ENCODE peak calls at places on chromosome 12, in six cellular contexts. G, C, M, F, E and B are unnamed samples.
A peak's percentile ranks its signal among the peaks of the same experiment; 100 is the strongest.

GRCh38 chr12:76558684-76559276 is 791 bp downstream of the OSBPL8 start:
- DNase-seq in C (peak; percentile 33), M (peak; percentile 51), G (peak; percentile 87), F (peak; percentile 27), E (peak; percentile 58), B (peak; percentile 89)

GRCh38 chr12:56880416-56881035 is 53.7 kb downstream of the SDR9C7 start:
- DNase-seq in M (no peak), C (peak; percentile 23), F (no peak), G (no peak), E (no peak), B (peak; percentile 77)

GRCh38 chr12:109830718-109831117 is 2.5 kb downstream of the TRPV4 start:
- DNase-seq in G (no peak), F (no peak), E (no peak), M (no peak), C (no peak), B (no peak)

GRCh38 chr12:50066402-50066801 is 9.0 kb downstream of the ASIC1 start:
- DNase-seq in F (peak; percentile 79), M (no peak), G (no peak), C (peak; percentile 84), E (no peak), B (no peak)

GRCh38 chr12:6535960-6536847 is 1.9 kb downstream of the GAPDH start:
- DNase-seq in E (no peak), F (no peak), G (no peak), C (no peak), M (no peak), B (no peak)

GRCh38 chr12:25130741-25131188 is 64.2 kb downstream of the DNAI7 start:
- DNase-seq in G (no peak), M (peak; percentile 33), E (no peak), F (peak; percentile 62), C (peak; percentile 66), B (peak; percentile 42)

GRCh38 chr12:46179693-46180452 is 89.0 kb downstream of the SLC38A1 start:
- DNase-seq in M (no peak), F (no peak), G (no peak), C (no peak), E (no peak), B (no peak)

GRCh38 chr12:57887631-57888406 is 41.3 kb upstream of the CTDSP2 start:
- DNase-seq in E (no peak), M (peak; percentile 77), C (peak; percentile 76), F (peak; percentile 45), G (no peak), B (no peak)

GRCh38 chr12:26106347-26106746 is 18.5 kb downstream of the BHLHE41 start:
- DNase-seq in M (no peak), E (no peak), C (no peak), G (no peak), F (no peak), B (no peak)

DNA sequence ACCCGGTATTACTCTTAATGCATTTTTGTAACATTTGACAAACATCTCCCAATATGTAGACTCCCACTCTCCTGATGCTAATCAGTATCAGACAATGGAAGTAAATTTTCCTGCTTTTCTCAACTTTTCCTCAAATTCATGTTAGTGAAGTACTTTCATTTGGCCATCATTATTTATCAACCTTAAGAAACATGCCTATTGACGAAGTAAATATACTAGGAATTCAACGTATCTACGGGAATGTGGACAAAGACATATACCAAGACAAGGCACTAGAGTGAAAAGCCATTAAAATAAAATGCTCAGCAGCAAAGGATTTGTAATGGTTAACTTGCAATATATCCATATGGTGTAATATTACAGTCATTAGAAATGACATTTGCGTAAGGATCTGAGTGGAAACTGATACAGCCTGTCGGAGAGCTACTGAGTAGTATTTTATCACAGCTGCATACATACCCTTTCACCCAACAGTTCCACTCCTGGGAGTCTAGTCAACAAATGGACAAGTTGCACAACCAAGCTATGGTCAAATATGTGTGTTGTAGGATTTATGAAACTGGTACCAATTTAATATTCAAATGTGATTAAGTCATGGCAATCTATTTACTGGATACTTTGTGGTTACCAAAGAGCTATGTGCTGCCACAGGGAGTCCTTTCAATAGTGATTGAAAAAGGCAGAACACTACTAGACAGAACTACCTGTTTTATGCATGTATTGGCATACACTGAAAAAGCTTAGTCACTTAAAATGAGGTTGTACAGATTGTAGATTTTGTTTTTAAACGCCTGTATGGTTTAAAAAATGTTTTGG is 26.5 kb downstream of the NUDT4 start:
- DNase-seq in C (peak; percentile 72), E (no peak), G (no peak), F (peak; percentile 72), M (no peak), B (no peak)
- H3K4me3 ChIP-seq in C (no peak overlapping the region), E (no peak overlapping the region), G (no peak overlapping the region), F (no peak overlapping the region), M (no peak overlapping the region), B (no peak overlapping the region)

GRCh38 chr12:54364413-54364812 is at the start of gene GPR84:
- DNase-seq in C (no peak), F (no peak), G (no peak), M (no peak), E (no peak), B (peak; percentile 46)

GRCh38 chr12:54360717-54361456 is 3.4 kb downstream of the GPR84 start:
- DNase-seq in E (peak; percentile 73), C (peak; percentile 85), G (peak; percentile 61), F (peak; percentile 83), M (peak; percentile 66), B (peak; percentile 60)

GRCh38 chr12:54363047-54363446 is 1.2 kb downstream of the GPR84 start:
- DNase-seq in G (no peak), E (no peak), C (no peak), M (no peak), F (no peak), B (no peak)

GRCh38 chr12:54359762-54360351 is 4.4 kb downstream of the GPR84 start:
- DNase-seq in G (no peak), C (no peak), F (no peak), M (no peak), E (no peak), B (no peak)

GRCh38 chr12:54363610-54364009 is 676 bp downstream of the GPR84 start:
- DNase-seq in F (no peak), M (no peak), C (no peak), G (no peak), E (no peak), B (no peak)
- H3K4me3 ChIP-seq in F (no peak overlapping the region), M (no peak overlapping the region), C (no peak overlapping the region), G (no peak overlapping the region), E (no peak overlapping the region), B (no peak overlapping the region)

GRCh38 chr12:52826611-52827498 is 7.3 kb downstream of the KRT79 start:
- DNase-seq in E (no peak), G (no peak), F (no peak), M (no peak), C (no peak), B (no peak)
- H3K4me3 ChIP-seq in E (no peak overlapping the region), G (no peak overlapping the region), F (no peak overlapping the region), M (no peak overlapping the region), C (no peak overlapping the region), B (no peak overlapping the region)

DNA sequence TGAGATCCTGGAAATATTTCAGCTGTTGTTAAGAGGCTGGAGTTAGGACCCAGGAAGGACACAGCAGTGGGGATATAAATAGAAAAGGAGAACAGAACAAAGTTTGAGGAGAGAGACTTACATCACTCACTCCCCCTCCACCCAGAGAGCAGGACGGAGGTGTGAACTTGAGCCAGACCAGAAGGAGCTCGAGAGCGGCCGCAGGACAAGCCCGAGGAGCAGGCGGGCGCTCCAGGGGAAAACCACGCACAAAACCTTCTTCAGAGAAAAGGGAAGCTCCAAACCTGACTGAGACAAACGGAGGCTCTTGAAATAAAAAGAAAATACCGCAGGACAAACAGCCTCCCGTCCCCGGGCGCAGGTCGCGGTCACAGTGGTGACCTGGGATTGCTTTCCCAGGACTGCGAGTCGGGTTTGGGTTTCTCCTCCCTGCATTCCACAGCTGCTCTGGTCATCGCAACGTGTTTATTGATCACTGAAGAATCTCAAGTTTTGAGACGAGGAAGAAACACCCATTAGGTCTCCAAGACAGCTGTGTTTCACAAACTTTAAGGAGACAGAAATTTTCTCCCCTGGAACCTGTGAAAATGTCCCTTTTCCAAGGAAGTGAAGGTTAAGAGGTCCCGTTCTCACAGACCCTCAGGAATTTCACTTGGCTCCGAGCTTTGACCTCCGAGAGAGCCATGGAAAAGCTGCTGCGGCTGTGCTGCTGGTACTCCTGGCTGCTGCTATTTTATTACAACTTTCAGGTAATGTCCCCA is at the start of gene ADGRD1:
- DNase-seq in G (no peak), C (peak; percentile 65), E (peak; percentile 54), F (peak; percentile 47), M (no peak), B (no peak)
- H3K4me3 ChIP-seq in G (no peak within 1 kb of the TSS), C (no peak within 1 kb of the TSS), E (peak within 1 kb of the TSS; percentile 72), F (no peak within 1 kb of the TSS), M (no peak within 1 kb of the TSS), B (no peak within 1 kb of the TSS)

GRCh38 chr12:121239335-121239678 is 29.4 kb downstream of the P2RX4 start:
- DNase-seq in G (no peak), E (no peak), F (no peak), M (no peak), C (no peak), B (peak; percentile 48)

GRCh38 chr12:121240484-121241202 is 30.7 kb downstream of the P2RX4 start:
- DNase-seq in E (peak; percentile 79), F (peak; percentile 32), M (no peak), C (peak; percentile 74), G (peak; percentile 93), B (peak; percentile 70)

GRCh38 chr12:121241203-121241970 is 31.5 kb downstream of the P2RX4 start:
- DNase-seq in G (no peak), E (no peak), M (no peak), C (no peak), F (no peak), B (no peak)

GRCh38 chr12:121238604-121239334 is 28.8 kb downstream of the P2RX4 start:
- DNase-seq in M (peak; percentile 54), C (no peak), F (no peak), G (no peak), E (no peak), B (peak; percentile 61)

DNA sequence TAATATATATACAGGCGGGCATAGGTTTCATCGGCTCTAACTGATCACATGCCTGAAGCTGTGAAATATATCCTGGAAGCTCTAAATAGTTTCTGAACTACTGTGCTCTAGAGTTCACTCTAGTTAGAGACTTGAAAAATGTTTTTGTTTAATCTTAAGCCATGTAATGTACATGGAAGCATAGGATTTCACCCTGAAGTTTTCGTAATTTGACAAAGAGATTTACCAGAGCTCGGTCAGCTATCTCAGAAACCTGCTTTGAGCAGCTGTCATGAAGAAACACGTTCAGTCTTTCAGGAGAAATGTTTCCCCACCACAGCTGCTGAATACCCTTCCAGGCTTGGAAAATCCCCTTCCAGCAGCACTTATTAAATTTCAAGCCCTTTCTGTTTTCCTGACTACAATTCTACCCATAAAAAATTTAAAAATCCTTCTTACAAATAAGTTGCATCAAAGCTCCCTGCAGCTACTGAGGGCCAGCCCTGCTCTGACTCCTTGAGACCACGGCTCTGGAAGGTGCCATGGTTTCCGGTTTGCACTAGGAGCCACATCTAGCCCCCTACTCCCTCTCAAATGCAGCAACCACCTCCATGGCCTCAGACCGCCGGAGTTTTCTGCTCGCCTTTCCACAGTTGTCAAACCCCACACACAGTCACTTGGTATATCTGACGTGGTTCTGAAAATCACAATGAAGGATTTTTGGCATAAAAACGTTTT is 29.9 kb downstream of the P2RX4 start:
- DNase-seq in C (no peak), G (no peak), F (no peak), E (no peak), M (no peak), B (no peak)
- H3K4me3 ChIP-seq in C (no peak overlapping the region), G (peak overlapping the region; percentile 10), F (no peak overlapping the region), E (peak overlapping the region; percentile 44), M (no peak overlapping the region), B (no peak overlapping the region)